ENCODE peak calls at places on chromosomes 12 and 14, in ten cellular contexts. G, O, X, U, Q, J, B, Z, E and N are unnamed samples.

GRCh38 chr12:89528434-89528833 is 2.6 kb upstream of the POC1B start:
- DNase-seq in G (no peak), Q (no peak), Z (no peak), J (no peak), X (no peak), B (no peak), E (no peak), O (no peak), U (no peak), N (no peak)

GRCh38 chr12:23510484-23510883 is 439.0 kb downstream of the SOX5 start:
- DNase-seq in O (no peak), Q (no peak), Z (no peak), U (no peak), G (no peak), X (no peak), J (no peak), E (no peak), B (no peak), N (no peak)

GRCh38 chr14:51901475-51902024 is 41.1 kb downstream of the GNG2 start:
- DNase-seq in Z (no peak), X (no peak), G (no peak), J (no peak), O (no peak), E (no peak), B (no peak), Q (no peak), U (no peak), N (no peak)

GRCh38 chr12:114903394-114903748 is 219.4 kb upstream of the TBX3 start:
- DNase-seq in Q (no peak), E (no peak), X (no peak), J (no peak), U (no peak), B (no peak), G (no peak), O (no peak), Z (no peak), N (no peak)

GRCh38 chr14:104624939-104625338 is 20.4 kb upstream of the TMEM179 start:
- DNase-seq in U (no peak), G (no peak), Q (no peak), B (no peak), Z (no peak), J (no peak), O (no peak), E (no peak), X (no peak), N (no peak)

GRCh38 chr14:56894591-56894991 is 84.3 kb upstream of the OTX2 start:
- DNase-seq in B (no peak), O (no peak), E (no peak), Q (no peak), U (no peak), G (peak; percentile 37), J (no peak), Z (no peak), X (no peak), N (no peak)

GRCh38 chr14:23052182-23052623 is 5.1 kb downstream of the CDH24 start:
- DNase-seq in B (no peak), G (no peak), J (no peak), Z (no peak), E (no peak), O (no peak), U (no peak), X (no peak), Q (no peak), N (no peak)

GRCh38 chr12:4144676-4145075 is 128.9 kb upstream of the CCND2 start:
- DNase-seq in O (no peak), Q (no peak), Z (no peak), G (no peak), J (no peak), B (no peak), U (no peak), E (no peak), X (no peak), N (no peak)

GRCh38 chr14:21711360-21711961 is 37.8 kb upstream of the OR4E1 start:
- DNase-seq in Q (peak; percentile 33), G (no peak), U (peak; percentile 19), O (no peak), J (peak; percentile 72), X (no peak), Z (no peak), E (no peak), B (peak; percentile 9), N (peak; percentile 34)